ENCODE peak calls at places on chromosomes 7 and 10, in six cellular contexts. Q is cardiac fibroblast; R is right cardiac atrium; W is brain microvascular endothelial cell; Z is GM06990; X is CD4-positive, alpha-beta memory T cell. L is an unnamed sample.
A peak's percentile ranks its signal among the peaks of the same experiment; 100 is the strongest.

GRCh38 chr7:30093351-30094019 is 41.3 kb upstream of the MTURN start:
- DNase-seq in Q (peak; percentile 6), R (no peak), W (no peak), Z (no peak), X (no peak), L (no peak)

GRCh38 chr7:7568553-7568952 is 1.9 kb downstream of the MIOS start:
- DNase-seq in Q (no peak), R (no peak), W (no peak), Z (no peak), X (no peak), L (no peak)

GRCh38 chr10:117688358-117688757 is 145.8 kb downstream of the EMX2 start:
- DNase-seq in Q (no peak), R (no peak), W (no peak), Z (no peak), X (no peak), L (no peak)

GRCh38 chr7:32043688-32044087 is 26.5 kb downstream of the PDE1C start:
- DNase-seq in Q (peak; percentile 50), R (no peak), W (peak; percentile 43), Z (no peak), X (no peak), L (no peak)

GRCh38 chr10:117169480-117169879 is 27.8 kb upstream of the KCNK18 start:
- DNase-seq in Q (no peak), R (no peak), W (no peak), Z (no peak), X (no peak), L (no peak)

GRCh38 chr7:101126651-101127459 is at the start of gene SERPINE1:
- DNase-seq in Q (peak; percentile 100), R (peak; percentile 92), W (peak; percentile 100), Z (peak; percentile 72), X (peak; percentile 40), L (peak; percentile 86)

GRCh38 chr10:44835300-44835699 is 75.8 kb upstream of the TMEM72 start:
- DNase-seq in Q (no peak), R (no peak), W (no peak), Z (no peak), X (no peak), L (no peak)

GRCh38 chr10:47288236-47288635 is 11.8 kb upstream of the GDF10 start:
- DNase-seq in Q (no peak), R (no peak), W (no peak), Z (no peak), X (no peak), L (no peak)

GRCh38 chr7:18770154-18770807 is 274.7 kb downstream of the HDAC9 start:
- DNase-seq in Q (peak; percentile 89), R (no peak), W (peak; percentile 84), Z (no peak), X (no peak), L (peak; percentile 18)

GRCh38 chr10:72084094-72084459 is 4.3 kb downstream of the SPOCK2 start:
- DNase-seq in Q (no peak), R (peak; percentile 55), W (no peak), Z (no peak), X (peak; percentile 77), L (no peak)

GRCh38 chr7:139186146-139186545 is 44.9 kb upstream of the UBN2 start:
- DNase-seq in Q (no peak), R (no peak), W (no peak), Z (no peak), X (no peak), L (no peak)

GRCh38 chr10:101896466-101896865 is 52.9 kb upstream of the KCNIP2 start:
- DNase-seq in Q (no peak), R (no peak), W (no peak), Z (no peak), X (no peak), L (no peak)

GRCh38 chr7:111083423-111083822 is 7.5 kb upstream of the LRRN3 start:
- DNase-seq in Q (peak; percentile 53), R (no peak), W (peak; percentile 75), Z (peak; percentile 77), X (peak; percentile 75), L (peak; percentile 86)

GRCh38 chr7:2052657-2053048 is 180.1 kb downstream of the MAD1L1 start:
- DNase-seq in Q (no peak), R (no peak), W (no peak), Z (no peak), X (no peak), L (no peak)

GRCh38 chr10:71292624-71293445 is 26.2 kb upstream of the SLC29A3 start:
- DNase-seq in Q (no peak), R (peak; percentile 57), W (no peak), Z (no peak), X (no peak), L (no peak)

GRCh38 chr7:136062625-136063336 is 85.6 kb upstream of the MTPN start:
- DNase-seq in Q (no peak), R (no peak), W (no peak), Z (no peak), X (no peak), L (no peak)

GRCh38 chr7:138738551-138739335 is 37.6 kb upstream of the SVOPL start:
- DNase-seq in Q (peak; percentile 89), R (peak; percentile 89), W (peak; percentile 91), Z (peak; percentile 38), X (peak; percentile 81), L (peak; percentile 90)

GRCh38 chr7:15780271-15780670 is 93.8 kb upstream of the MEOX2 start:
- DNase-seq in Q (peak; percentile 80), R (no peak), W (peak; percentile 87), Z (no peak), X (no peak), L (no peak)

GRCh38 chr7:2799253-2799652 is 44.9 kb downstream of the GNA12 start:
- DNase-seq in Q (no peak), R (no peak), W (no peak), Z (no peak), X (no peak), L (no peak)

GRCh38 chr10:14431868-14432267 is 101.1 kb upstream of the FRMD4A start:
- DNase-seq in Q (no peak), R (no peak), W (no peak), Z (no peak), X (no peak), L (no peak)

GRCh38 chr7:150941983-150942590 is 36.0 kb downstream of the KCNH2 start:
- DNase-seq in Q (no peak), R (peak; percentile 87), W (no peak), Z (no peak), X (peak; percentile 54), L (peak; percentile 82)

GRCh38 chr10:57145548-57145947 is 784.5 kb upstream of the ZWINT start:
- DNase-seq in Q (no peak), R (no peak), W (no peak), Z (no peak), X (no peak), L (no peak)

GRCh38 chr10:132470306-132471124 is 67.1 kb upstream of the INPP5A start:
- DNase-seq in Q (no peak), R (peak; percentile 12), W (no peak), Z (no peak), X (no peak), L (peak; percentile 31)

GRCh38 chr10:102935939-102936605 is 18.0 kb downstream of the CNNM2 start:
- DNase-seq in Q (no peak), R (no peak), W (no peak), Z (no peak), X (no peak), L (no peak)

GRCh38 chr10:100008708-100009282 is 952 bp downstream of the DNMBP start:
- DNase-seq in Q (peak; percentile 41), R (no peak), W (no peak), Z (no peak), X (no peak), L (no peak)

GRCh38 chr7:120735791-120736190 is 122.2 kb downstream of the TSPAN12 start:
- DNase-seq in Q (peak; percentile 65), R (no peak), W (peak; percentile 14), Z (no peak), X (no peak), L (no peak)

GRCh38 chr7:33743594-33743993 is 161.7 kb upstream of the BMPER start:
- DNase-seq in Q (peak; percentile 93), R (no peak), W (peak; percentile 77), Z (no peak), X (no peak), L (no peak)

GRCh38 chr10:103982639-103983038 is 15.7 kb downstream of the SLK start:
- DNase-seq in Q (peak; percentile 21), R (no peak), W (no peak), Z (no peak), X (no peak), L (no peak)

GRCh38 chr7:33065981-33066380 is 3.4 kb upstream of the NT5C3A start:
- DNase-seq in Q (no peak), R (no peak), W (no peak), Z (no peak), X (no peak), L (no peak)

GRCh38 chr7:143901360-143901709 is 641 bp downstream of the TCAF1 start:
- DNase-seq in Q (peak; percentile 65), R (peak; percentile 70), W (peak; percentile 52), Z (no peak), X (no peak), L (no peak)

GRCh38 chr7:143898810-143899209 is 3.2 kb downstream of the TCAF1 start:
- DNase-seq in Q (no peak), R (no peak), W (no peak), Z (no peak), X (no peak), L (no peak)

GRCh38 chr7:143901710-143902587 is at the start of gene TCAF1:
- DNase-seq in Q (peak; percentile 96), R (peak; percentile 98), W (peak; percentile 92), Z (peak; percentile 92), X (peak; percentile 84), L (peak; percentile 82)

GRCh38 chr7:143896667-143897066 is 5.3 kb downstream of the TCAF1 start:
- DNase-seq in Q (no peak), R (no peak), W (no peak), Z (no peak), X (no peak), L (no peak)

GRCh38 chr7:143900230-143900766 is 1.7 kb downstream of the TCAF1 start:
- DNase-seq in Q (peak; percentile 46), R (no peak), W (peak; percentile 47), Z (no peak), X (no peak), L (no peak)
- H3K4me3 ChIP-seq in Q (peak overlapping the region; percentile 88), R (no peak overlapping the region), W (peak overlapping the region; percentile 82), Z (no peak overlapping the region), X (no peak overlapping the region), L (no peak overlapping the region)

GRCh38 chr7:158957507-158957900 is 101.1 kb downstream of the DYNC2I1 start:
- DNase-seq in Q (no peak), R (peak; percentile 58), W (no peak), Z (no peak), X (peak; percentile 4), L (no peak)
- H3K4me3 ChIP-seq in Q (no peak overlapping the region), R (no peak overlapping the region), W (no peak overlapping the region), Z (no peak overlapping the region), X (peak overlapping the region; percentile 47), L (no peak overlapping the region)

GRCh38 chr7:22464299-22464698 is 35.7 kb downstream of the STEAP1B start:
- DNase-seq in Q (no peak), R (no peak), W (no peak), Z (no peak), X (no peak), L (no peak)
- H3K4me3 ChIP-seq in Q (no peak overlapping the region), R (no peak overlapping the region), W (no peak overlapping the region), Z (no peak overlapping the region), X (no peak overlapping the region), L (no peak overlapping the region)

DNA sequence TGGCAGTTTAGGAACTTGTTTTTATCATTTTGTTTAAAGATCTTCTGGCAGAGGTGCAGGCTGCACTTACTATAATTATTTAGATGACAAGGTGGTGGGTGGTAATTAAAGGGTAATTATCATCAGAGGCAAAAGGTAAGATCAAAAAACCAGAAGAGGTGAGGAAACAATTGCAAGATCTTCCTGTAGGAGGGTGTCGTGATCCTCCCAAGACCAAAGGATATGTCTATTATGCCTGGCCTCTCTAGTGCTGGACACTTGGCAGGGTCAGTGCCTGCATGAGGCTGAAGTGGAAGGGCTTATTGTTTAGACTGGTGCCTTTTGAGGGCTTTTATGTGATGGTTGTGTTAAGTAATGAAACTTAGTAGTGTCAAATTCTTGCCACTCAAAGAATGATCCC is 1.8 kb upstream of the WAPL start:
- DNase-seq in Q (peak; percentile 36), R (no peak), W (no peak), Z (no peak), X (no peak), L (no peak)
- H3K4me3 ChIP-seq in Q (no peak overlapping the region), R (no peak overlapping the region), W (no peak overlapping the region), Z (no peak overlapping the region), X (no peak overlapping the region), L (no peak overlapping the region)